ENCODE peak calls at places on chromosomes 13 and 19, in seven cellular contexts. Z is HL-60; W is breast epithelium; J is NCI-H1092 treated with DMSO at 0.1 percent for 48 hours; B is ovary; G is stimulated activated CD8-positive, alpha-beta memory T cell treated with anti-CD3 and anti-CD28 coated beads, Interleukin-15, amount 100 ng/mL, for 4 hours; M is Right ventricle myocardium superior. X is an unnamed sample.

GRCh38 chr13:107124129-107124718 is 556.3 kb upstream of the ARGLU1 start:
- DNase-seq in B (no peak), M (no peak), J (peak), G (no peak), W (no peak), Z (no peak), X (no peak)

GRCh38 chr13:99225078-99225477 is 24.4 kb downstream of the UBAC2 start:
- DNase-seq in G (no peak), Z (no peak), W (no peak), J (no peak), B (no peak), M (no peak), X (no peak)

GRCh38 chr19:19656451-19657396 is 6.8 kb downstream of the ATP13A1 start:
- DNase-seq in W (no peak), Z (no peak), B (no peak), J (no peak), M (peak), G (no peak), X (no peak)

GRCh38 chr13:73717632-73718031 is 416.6 kb downstream of the KLF12 start:
- DNase-seq in J (no peak), Z (no peak), B (no peak), G (no peak), W (no peak), M (no peak), X (no peak)

GRCh38 chr13:29162638-29163037 is 342.5 kb downstream of the MTUS2 start:
- DNase-seq in B (no peak), J (no peak), W (no peak), G (no peak), Z (no peak), M (no peak), X (no peak)

GRCh38 chr13:91212229-91212628 is 135.3 kb upstream of the MIR17HG start:
- DNase-seq in J (no peak), M (no peak), B (no peak), G (no peak), W (no peak), Z (no peak), X (no peak)

GRCh38 chr13:40146586-40147240 is 491.3 kb downstream of the COG6 start:
- DNase-seq in G (no peak), M (no peak), J (no peak), B (no peak), Z (no peak), W (no peak), X (peak)

GRCh38 chr19:17777840-17778620 is 16.9 kb upstream of the B3GNT3 start:
- DNase-seq in Z (no peak), W (no peak), B (peak), M (peak), G (no peak), J (no peak), X (peak)

GRCh38 chr13:98746968-98747367 is 5.5 kb downstream of the SLC15A1 start:
- DNase-seq in G (no peak), J (no peak), Z (no peak), B (no peak), M (no peak), W (no peak), X (no peak)

GRCh38 chr13:102812616-102813287 is 13.8 kb downstream of the BIVM start:
- DNase-seq in G (no peak), M (no peak), W (no peak), B (no peak), J (no peak), Z (no peak), X (peak)

GRCh38 chr19:827710-828321 is at the start of gene AZU1:
- DNase-seq in Z (peak), G (no peak), B (no peak), W (no peak), J (no peak), M (peak), X (no peak)

GRCh38 chr19:53945441-53945840 is 17.3 kb upstream of the CACNG8 start:
- DNase-seq in B (no peak), G (no peak), J (no peak), W (no peak), Z (peak), M (no peak), X (peak)

GRCh38 chr19:35457173-35457572 is 9.1 kb downstream of the FFAR2 start:
- DNase-seq in M (no peak), Z (no peak), B (no peak), W (no peak), J (no peak), G (no peak), X (no peak)

GRCh38 chr13:86725105-86725504 is 925.9 kb upstream of the SLITRK6 start:
- DNase-seq in M (no peak), Z (no peak), W (no peak), G (no peak), J (peak), B (no peak), X (peak)

GRCh38 chr13:41678320-41678719 is 221.0 kb downstream of the RGCC start:
- DNase-seq in J (no peak), M (no peak), W (no peak), G (no peak), B (no peak), Z (no peak), X (no peak)

GRCh38 chr19:33456076-33456844 is 65.3 kb downstream of the PEPD start:
- DNase-seq in J (no peak), B (no peak), W (peak), Z (no peak), M (peak), G (no peak), X (no peak)

GRCh38 chr19:58181902-58182576 is 822 bp upstream of the ZNF274 start:
- DNase-seq in B (peak), J (peak), W (peak), G (peak), Z (peak), M (peak), X (peak)

GRCh38 chr19:3154957-3155736 is 19.3 kb downstream of the GNA15 start:
- DNase-seq in Z (peak), G (peak), B (no peak), W (no peak), J (no peak), M (peak), X (peak)

GRCh38 chr13:102873653-102874052 is 27.8 kb downstream of the ERCC5 start:
- DNase-seq in W (no peak), G (no peak), Z (no peak), J (no peak), B (no peak), M (no peak), X (no peak)

GRCh38 chr13:110304256-110304655 is 2.7 kb downstream of the COL4A1 start:
- DNase-seq in W (no peak), M (no peak), Z (no peak), B (no peak), G (no peak), J (no peak), X (no peak)

GRCh38 chr19:32971012-32971595 is 654 bp downstream of the CEP89 start:
- DNase-seq in Z (no peak), G (no peak), J (no peak), M (no peak), B (no peak), W (no peak), X (peak)

GRCh38 chr13:89701913-89702312 is 1645.6 kb upstream of the MIR17HG start:
- DNase-seq in G (no peak), Z (no peak), W (no peak), B (no peak), M (no peak), J (no peak), X (no peak)

GRCh38 chr19:14089662-14090508 is 666 bp downstream of the SAMD1 start:
- DNase-seq in Z (no peak), B (peak), J (peak), M (peak), W (no peak), G (no peak), X (peak)

GRCh38 chr13:20394506-20394905 is 131.2 kb downstream of the CRYL1 start:
- DNase-seq in B (no peak), G (no peak), W (no peak), J (no peak), M (no peak), Z (no peak), X (no peak)

X was measured in ELF-1.